ENCODE peak calls at places on chromosome 18, in six cellular contexts. C, W, M, P, K and Q are unnamed samples.

GRCh38 chr18:30971338-30971956 is 71.1 kb downstream of the DSC3 start:
- ATAC-seq in W (no peak), P (peak; percentile 75), M (no peak), C (peak; percentile 83), K (peak; percentile 53), Q (no peak)

GRCh38 chr18:59052965-59053960 is 86.4 kb upstream of the SEC11C start:
- ATAC-seq in C (no peak), M (no peak), W (no peak), P (no peak), K (no peak), Q (no peak)

GRCh38 chr18:3593381-3593903 is 143.5 kb downstream of the TGIF1 start:
- ATAC-seq in C (peak; percentile 5), K (peak; percentile 39), P (peak; percentile 60), M (peak; percentile 43), W (peak; percentile 5), Q (peak; percentile 3)

GRCh38 chr18:6901283-6901926 is 171.9 kb downstream of the ARHGAP28 start:
- ATAC-seq in C (no peak), M (no peak), K (no peak), P (no peak), W (no peak), Q (no peak)

GRCh38 chr18:217532-218334 is 50.1 kb downstream of the THOC1 start:
- ATAC-seq in W (no peak), P (no peak), C (peak; percentile 61), K (peak; percentile 63), M (no peak), Q (no peak)

GRCh38 chr18:68104036-68104435 is 587.5 kb upstream of the DSEL start:
- ATAC-seq in P (no peak), C (no peak), W (no peak), K (no peak), M (no peak), Q (no peak)

GRCh38 chr18:69102959-69103358 is 297.7 kb upstream of the DOK6 start:
- ATAC-seq in K (no peak), W (no peak), P (peak; percentile 53), C (no peak), M (no peak), Q (no peak)

GRCh38 chr18:43931439-43931838 is 654.1 kb upstream of the SYT4 start:
- ATAC-seq in K (no peak), C (no peak), W (no peak), P (no peak), M (no peak), Q (peak; percentile 46)

GRCh38 chr18:24924066-24924716 is 427.8 kb downstream of the ZNF521 start:
- ATAC-seq in M (peak; percentile 70), W (no peak), P (no peak), C (no peak), K (no peak), Q (no peak)

GRCh38 chr18:9849407-9849961 is 36.3 kb upstream of the TXNDC2 start:
- ATAC-seq in P (no peak), W (peak; percentile 92), C (peak; percentile 96), K (no peak), M (peak; percentile 31), Q (peak; percentile 58)

GRCh38 chr18:46096651-46097300 is 1.3 kb downstream of the ATP5F1A start:
- ATAC-seq in P (no peak), K (no peak), W (no peak), C (peak; percentile 33), M (no peak), Q (no peak)

GRCh38 chr18:2538236-2538635 is 33.1 kb downstream of the METTL4 start:
- ATAC-seq in M (no peak), W (no peak), K (no peak), P (no peak), C (no peak), Q (no peak)

GRCh38 chr18:10141559-10141958 is 227.7 kb downstream of the VAPA start:
- ATAC-seq in M (peak; percentile 16), K (peak; percentile 20), P (no peak), C (peak; percentile 26), W (no peak), Q (no peak)

GRCh38 chr18:65994294-65994693 is 243.5 kb downstream of the CDH7 start:
- ATAC-seq in W (no peak), K (no peak), C (no peak), M (no peak), P (no peak), Q (no peak)

GRCh38 chr18:13611616-13612110 is 114.7 kb downstream of the FAM210A start:
- ATAC-seq in C (peak; percentile 24), P (no peak), M (peak; percentile 79), K (no peak), W (peak; percentile 49), Q (peak; percentile 64)

GRCh38 chr18:50044402-50044801 is 150.5 kb downstream of the MYO5B start:
- ATAC-seq in C (peak; percentile 66), M (peak; percentile 97), P (peak; percentile 90), K (peak; percentile 97), W (no peak), Q (no peak)

GRCh38 chr18:3219621-3220335 is at the start of gene MYOM1:
- ATAC-seq in C (peak; percentile 22), W (no peak), K (no peak), M (no peak), P (no peak), Q (peak; percentile 37)

GRCh38 chr18:50582500-50582899 is 22.6 kb downstream of the MAPK4 start:
- ATAC-seq in K (no peak), W (no peak), C (no peak), M (no peak), P (no peak), Q (no peak)

GRCh38 chr18:50721006-50721405 is 98.8 kb downstream of the MRO start:
- ATAC-seq in K (no peak), C (no peak), M (no peak), P (no peak), W (no peak), Q (no peak)

GRCh38 chr18:75785175-75785574 is 357.7 kb upstream of the SMIM21 start:
- ATAC-seq in C (no peak), W (no peak), M (no peak), K (no peak), P (no peak), Q (no peak)

GRCh38 chr18:44473394-44474066 is 207.2 kb upstream of the SETBP1 start:
- ATAC-seq in P (no peak), C (no peak), W (no peak), M (no peak), K (no peak), Q (no peak)

GRCh38 chr18:37385846-37386435 is 179.7 kb downstream of the CELF4 start:
- ATAC-seq in K (no peak), C (no peak), W (no peak), P (no peak), M (no peak), Q (no peak)

GRCh38 chr18:70499218-70499691 is 210.4 kb downstream of the SOCS6 start:
- ATAC-seq in W (peak; percentile 43), M (peak; percentile 49), P (no peak), K (peak; percentile 46), C (peak; percentile 75), Q (no peak)

GRCh38 chr18:45920367-45920766 is 46.8 kb downstream of the EPG5 start:
- ATAC-seq in P (no peak), C (no peak), W (no peak), K (no peak), M (no peak), Q (peak; percentile 36)

GRCh38 chr18:49794740-49795139 is 18.6 kb downstream of the ACAA2 start:
- ATAC-seq in W (no peak), C (no peak), K (no peak), M (no peak), P (no peak), Q (no peak)

DNA sequence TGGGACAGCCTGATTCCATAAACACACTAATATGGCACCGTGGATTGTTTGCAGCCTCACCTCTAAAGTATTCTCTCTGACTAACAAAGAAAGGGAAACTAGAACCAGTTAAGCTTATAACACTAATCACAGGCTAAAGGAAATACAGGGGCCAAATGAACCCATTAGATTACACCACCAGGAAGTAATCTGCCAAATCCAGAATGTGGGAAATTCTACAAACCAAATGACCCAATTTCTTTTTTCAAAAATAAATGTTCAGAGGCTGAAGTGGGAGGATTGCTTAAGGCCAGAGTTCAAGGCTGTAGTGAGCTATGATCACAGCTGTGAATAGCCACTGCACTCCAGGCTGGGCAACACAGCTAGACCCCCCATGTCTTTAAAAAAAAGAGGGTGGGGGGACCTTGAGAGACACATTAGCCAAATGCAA is 1.5 kb upstream of the MPPE1 start:
- ATAC-seq in P (no peak), K (no peak), W (no peak), M (no peak), C (no peak), Q (peak; percentile 54)
- H3K4me3 ChIP-seq in P (peak overlapping the region; percentile 77), K (peak overlapping the region; percentile 82), W (peak overlapping the region; percentile 59), M (peak overlapping the region; percentile 78), C (no peak overlapping the region), Q (peak overlapping the region; percentile 93)

GRCh38 chr18:34222396-34223163 is 2.1 kb downstream of the NOL4 start:
- ATAC-seq in M (peak; percentile 55), K (peak; percentile 39), W (no peak), P (no peak), C (no peak), Q (no peak)

GRCh38 chr18:34223893-34224422 is 755 bp downstream of the NOL4 start:
- ATAC-seq in W (no peak), P (no peak), C (no peak), K (no peak), M (no peak), Q (no peak)

GRCh38 chr18:34225218-34225553 is 473 bp upstream of the NOL4 start:
- ATAC-seq in M (no peak), W (no peak), P (no peak), C (no peak), K (no peak), Q (no peak)

GRCh38 chr18:34223164-34223892 is 1.4 kb downstream of the NOL4 start:
- ATAC-seq in P (no peak), C (no peak), M (peak; percentile 37), W (peak; percentile 43), K (peak; percentile 21), Q (no peak)

GRCh38 chr18:34224423-34225217 is at the start of gene NOL4:
- ATAC-seq in M (peak; percentile 70), C (no peak), K (peak; percentile 87), W (no peak), P (no peak), Q (no peak)
- H3K27me3 ChIP-seq in M (peaks cover 49% of the 10 kb centered on the region), C (no peaks in the 10 kb centered on the region), K (peaks cover 31% of the 10 kb centered on the region), W (peaks cover 20% of the 10 kb centered on the region), P (no peaks in the 10 kb centered on the region), Q (peaks cover 98% of the 10 kb centered on the region)

GRCh38 chr18:23258566-23259265 is 123.4 kb downstream of the CABLES1 start:
- ATAC-seq in M (no peak), K (no peak), W (no peak), C (no peak), P (no peak), Q (no peak)

GRCh38 chr18:23260932-23261590 is 125.8 kb downstream of the CABLES1 start:
- ATAC-seq in W (no peak), P (no peak), C (no peak), K (no peak), M (no peak), Q (no peak)

GRCh38 chr18:23257153-23257552 is 121.9 kb downstream of the CABLES1 start:
- ATAC-seq in C (no peak), K (peak; percentile 48), M (no peak), P (no peak), W (no peak), Q (no peak)

GRCh38 chr18:23257686-23258565 is 122.6 kb downstream of the CABLES1 start:
- ATAC-seq in C (no peak), K (no peak), W (no peak), P (no peak), M (no peak), Q (no peak)

GRCh38 chr18:23259701-23260661 is 124.7 kb downstream of the CABLES1 start:
- ATAC-seq in M (peak; percentile 94), K (peak; percentile 60), C (peak; percentile 81), W (peak; percentile 94), P (peak; percentile 25), Q (peak; percentile 75)
- TF ChIP-seq POLR2AphosphoS5 in M (no peak), K (no peak), C (no peak), W (peak; percentile 49), P (no peak), Q (no peak)

GRCh38 chr18:47263828-47264314 is 12.4 kb upstream of the SKOR2 start:
- ATAC-seq in M (peak; percentile 17), C (no peak), K (no peak), P (no peak), W (no peak), Q (no peak)
- H3K4me3 ChIP-seq in M (peak overlapping the region; percentile 91), C (no peak overlapping the region), K (no peak overlapping the region), P (no peak overlapping the region), W (peak overlapping the region; percentile 23), Q (no peak overlapping the region)